ENCODE peak calls at places on chromosomes 11 and 22, in four cellular contexts. O, H, P and J are unnamed samples.
A peak's percentile ranks its signal among the peaks of the same experiment; 100 is the strongest.

GRCh38 chr11:67266424-67267187 is at the start of gene GRK2:
- DNase-seq in O (no peak), P (no peak), H (no peak), J (no peak)

GRCh38 chr22:47822459-47822858 is 1060.0 kb downstream of the TBC1D22A start:
- DNase-seq in O (no peak), P (no peak), H (no peak), J (no peak)

GRCh38 chr11:29214833-29215232 is 802.0 kb downstream of the KCNA4 start:
- DNase-seq in P (no peak), H (no peak), O (no peak), J (no peak)

GRCh38 chr22:46972901-46973831 is 210.7 kb downstream of the TBC1D22A start:
- DNase-seq in O (no peak), P (no peak), H (no peak), J (no peak)

GRCh38 chr11:65165847-65166317 is 4.2 kb upstream of the SPDYC start:
- DNase-seq in P (no peak), O (no peak), H (no peak), J (no peak)

GRCh38 chr11:92967178-92967577 is 2.3 kb upstream of the MTNR1B start:
- DNase-seq in P (peak; percentile 18), H (no peak), O (no peak), J (no peak)

GRCh38 chr11:84419576-84419975 is 1133.4 kb upstream of the CCDC90B start:
- DNase-seq in O (no peak), P (no peak), H (no peak), J (no peak)

GRCh38 chr11:61962213-61963015 is 5.0 kb downstream of the FTH1 start:
- DNase-seq in P (no peak), O (no peak), H (no peak), J (no peak)

GRCh38 chr11:128409476-128409875 is 177.9 kb downstream of the ETS1 start:
- DNase-seq in P (peak; percentile 90), O (no peak), H (no peak), J (no peak)

GRCh38 chr22:33919591-33920501 is at the start of gene LARGE1:
- DNase-seq in H (peak; percentile 58), O (no peak), P (no peak), J (peak; percentile 24)

GRCh38 chr22:37292641-37293040 is 10.3 kb downstream of the CYTH4 start:
- DNase-seq in O (no peak), H (no peak), P (no peak), J (no peak)

GRCh38 chr22:24580276-24580675 is 12.6 kb downstream of the LRRC75B start:
- DNase-seq in O (peak; percentile 41), H (no peak), P (no peak), J (no peak)

GRCh38 chr22:35413624-35414023 is 13.7 kb downstream of the MCM5 start:
- DNase-seq in P (no peak), H (no peak), O (no peak), J (no peak)